ENCODE peak calls at places on chromosomes 11 and 22, in seven cellular contexts. One of them, this sample, is unnamed.

GRCh38 chr22:32119568-32120235 is 39.4 kb downstream of the C22orf42 start:
- DNase-seq in mucosa of descending colon: no peak
- DNase-seq in thoracic aorta: no peak
- DNase-seq in AG04449: no peak
- DNase-seq in cardiac fibroblast: no peak
- DNase-seq in psoas muscle: no peak
- DNase-seq in fibroblast of the aortic adventitia: no peak
- DNase-seq in this sample: no peak

GRCh38 chr11:86704710-86705109 is 32.3 kb upstream of the ME3 start:
- DNase-seq in mucosa of descending colon: no peak
- DNase-seq in thoracic aorta: no peak
- DNase-seq in AG04449: no peak
- DNase-seq in cardiac fibroblast: no peak
- DNase-seq in psoas muscle: no peak
- DNase-seq in fibroblast of the aortic adventitia: no peak
- DNase-seq in this sample: no peak

GRCh38 chr11:86274503-86274902 is 27.5 kb upstream of the HIKESHI start:
- DNase-seq in mucosa of descending colon: no peak
- DNase-seq in thoracic aorta: no peak
- DNase-seq in AG04449: no peak
- DNase-seq in cardiac fibroblast: no peak
- DNase-seq in psoas muscle: no peak
- DNase-seq in fibroblast of the aortic adventitia: no peak
- DNase-seq in this sample: no peak

GRCh38 chr11:92852203-92852602 is 117.2 kb upstream of the MTNR1B start:
- DNase-seq in mucosa of descending colon: no peak
- DNase-seq in thoracic aorta: no peak
- DNase-seq in AG04449: no peak
- DNase-seq in cardiac fibroblast: no peak
- DNase-seq in psoas muscle: no peak
- DNase-seq in fibroblast of the aortic adventitia: no peak
- DNase-seq in this sample: no peak

GRCh38 chr11:122069946-122070345 is 46.1 kb downstream of the BLID start:
- DNase-seq in mucosa of descending colon: no peak
- DNase-seq in thoracic aorta: peak
- DNase-seq in AG04449: no peak
- DNase-seq in cardiac fibroblast: peak
- DNase-seq in psoas muscle: peak
- DNase-seq in fibroblast of the aortic adventitia: peak
- DNase-seq in this sample: peak

GRCh38 chr11:119147604-119148333 is 1.1 kb upstream of the ABCG4 start:
- DNase-seq in mucosa of descending colon: peak
- DNase-seq in thoracic aorta: no peak
- DNase-seq in AG04449: no peak
- DNase-seq in cardiac fibroblast: no peak
- DNase-seq in psoas muscle: no peak
- DNase-seq in fibroblast of the aortic adventitia: no peak
- DNase-seq in this sample: no peak

GRCh38 chr11:1269957-1270356 is 39.5 kb downstream of the TOLLIP start:
- DNase-seq in mucosa of descending colon: no peak
- DNase-seq in thoracic aorta: no peak
- DNase-seq in AG04449: no peak
- DNase-seq in cardiac fibroblast: no peak
- DNase-seq in psoas muscle: no peak
- DNase-seq in fibroblast of the aortic adventitia: no peak
- DNase-seq in this sample: no peak

GRCh38 chr11:61922539-61922938 is 5.2 kb upstream of the RAB3IL1 start:
- DNase-seq in mucosa of descending colon: peak
- DNase-seq in thoracic aorta: no peak
- DNase-seq in AG04449: no peak
- DNase-seq in cardiac fibroblast: peak
- DNase-seq in psoas muscle: peak
- DNase-seq in fibroblast of the aortic adventitia: peak
- DNase-seq in this sample: peak

GRCh38 chr11:70048279-70049024 is 29.7 kb upstream of the ANO1 start:
- DNase-seq in mucosa of descending colon: peak
- DNase-seq in thoracic aorta: no peak
- DNase-seq in AG04449: no peak
- DNase-seq in cardiac fibroblast: no peak
- DNase-seq in psoas muscle: no peak
- DNase-seq in fibroblast of the aortic adventitia: no peak
- DNase-seq in this sample: no peak

GRCh38 chr22:30195245-30196140 is 51.1 kb downstream of the LIF start:
- DNase-seq in mucosa of descending colon: no peak
- DNase-seq in thoracic aorta: no peak
- DNase-seq in AG04449: no peak
- DNase-seq in cardiac fibroblast: no peak
- DNase-seq in psoas muscle: no peak
- DNase-seq in fibroblast of the aortic adventitia: peak
- DNase-seq in this sample: no peak

GRCh38 chr11:119375629-119376196 is 5.8 kb downstream of the USP2 start:
- DNase-seq in mucosa of descending colon: peak
- DNase-seq in thoracic aorta: peak
- DNase-seq in AG04449: no peak
- DNase-seq in cardiac fibroblast: peak
- DNase-seq in psoas muscle: peak
- DNase-seq in fibroblast of the aortic adventitia: peak
- DNase-seq in this sample: peak

GRCh38 chr11:111707039-111707690 is 59.0 kb downstream of the PPP2R1B start:
- DNase-seq in mucosa of descending colon: no peak
- DNase-seq in thoracic aorta: no peak
- DNase-seq in AG04449: no peak
- DNase-seq in cardiac fibroblast: peak
- DNase-seq in psoas muscle: peak
- DNase-seq in fibroblast of the aortic adventitia: peak
- DNase-seq in this sample: peak

GRCh38 chr11:71307811-71308645 is 55.7 kb upstream of the SHANK2 start:
- DNase-seq in mucosa of descending colon: no peak
- DNase-seq in thoracic aorta: no peak
- DNase-seq in AG04449: no peak
- DNase-seq in cardiac fibroblast: no peak
- DNase-seq in psoas muscle: no peak
- DNase-seq in fibroblast of the aortic adventitia: no peak
- DNase-seq in this sample: no peak

GRCh38 chr22:38696606-38697005 is 4.1 kb downstream of the JOSD1 start:
- DNase-seq in mucosa of descending colon: no peak
- DNase-seq in thoracic aorta: no peak
- DNase-seq in AG04449: no peak
- DNase-seq in cardiac fibroblast: peak
- DNase-seq in psoas muscle: no peak
- DNase-seq in fibroblast of the aortic adventitia: peak
- DNase-seq in this sample: peak

GRCh38 chr22:24571266-24571665 is 15.5 kb downstream of the SNRPD3 start:
- DNase-seq in mucosa of descending colon: no peak
- DNase-seq in thoracic aorta: no peak
- DNase-seq in AG04449: no peak
- DNase-seq in cardiac fibroblast: no peak
- DNase-seq in psoas muscle: no peak
- DNase-seq in fibroblast of the aortic adventitia: no peak
- DNase-seq in this sample: no peak

GRCh38 chr11:120331301-120331966 is 4.8 kb upstream of the ARHGEF12 start:
- DNase-seq in mucosa of descending colon: no peak
- DNase-seq in thoracic aorta: no peak
- DNase-seq in AG04449: peak
- DNase-seq in cardiac fibroblast: peak
- DNase-seq in psoas muscle: no peak
- DNase-seq in fibroblast of the aortic adventitia: peak
- DNase-seq in this sample: peak

GRCh38 chr11:33457948-33458347 is 200.8 kb downstream of the HIPK3 start:
- DNase-seq in mucosa of descending colon: no peak
- DNase-seq in thoracic aorta: no peak
- DNase-seq in AG04449: no peak
- DNase-seq in cardiac fibroblast: no peak
- DNase-seq in psoas muscle: no peak
- DNase-seq in fibroblast of the aortic adventitia: no peak
- DNase-seq in this sample: no peak
- H3K4me3 ChIP-seq in mucosa of descending colon: no peak
- H3K4me3 ChIP-seq in thoracic aorta: no peak
- H3K4me3 ChIP-seq in AG04449: no peak
- H3K4me3 ChIP-seq in cardiac fibroblast: no peak
- H3K4me3 ChIP-seq in psoas muscle: no peak
- H3K4me3 ChIP-seq in fibroblast of the aortic adventitia: no peak
- H3K4me3 ChIP-seq in this sample: no peak

DNA sequence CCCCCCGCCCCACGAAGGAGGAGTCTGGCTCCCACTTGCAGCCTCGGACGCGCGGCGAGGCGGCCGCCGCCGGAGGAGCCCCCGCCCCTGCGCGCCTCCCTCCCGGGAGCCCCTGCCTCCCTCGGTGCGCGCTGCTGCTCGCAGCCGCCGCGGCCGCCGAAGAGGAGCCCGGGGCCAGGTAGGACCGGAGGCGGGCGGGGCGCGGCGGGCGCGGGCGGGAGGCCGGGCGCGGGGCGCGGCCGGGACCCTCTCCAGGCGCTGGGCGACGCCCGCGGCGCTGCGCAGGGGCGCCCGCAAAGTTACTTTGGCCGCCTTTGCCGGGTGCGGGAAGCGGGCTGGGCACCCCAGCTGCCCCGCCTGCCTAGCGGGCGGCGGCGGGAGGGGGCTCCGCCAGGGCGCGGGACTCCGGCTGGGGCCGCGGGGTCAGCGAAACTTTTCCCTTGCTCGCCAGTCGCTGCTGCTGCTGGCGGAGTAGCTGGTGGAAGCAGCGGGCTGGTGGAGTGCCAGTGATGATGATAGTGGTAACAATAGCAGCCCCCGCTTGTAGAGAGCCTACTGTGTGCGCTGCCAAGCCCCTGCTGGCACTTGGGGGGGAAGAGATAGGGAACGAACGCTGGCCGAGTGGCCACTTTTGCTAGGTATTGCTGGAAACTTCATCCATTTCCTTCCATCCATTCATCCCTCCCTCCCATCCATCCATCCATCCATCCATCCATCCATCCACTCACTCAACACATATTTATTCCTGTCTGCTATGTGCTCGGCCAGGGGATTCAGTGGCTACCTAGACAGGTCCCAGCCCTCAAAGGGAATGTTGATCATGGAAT is at the start of gene MPPED1:
- DNase-seq in mucosa of descending colon: no peak
- DNase-seq in thoracic aorta: no peak
- DNase-seq in AG04449: no peak
- DNase-seq in cardiac fibroblast: no peak
- DNase-seq in psoas muscle: no peak
- DNase-seq in fibroblast of the aortic adventitia: no peak
- DNase-seq in this sample: no peak
- H3K4me3 ChIP-seq in mucosa of descending colon: no peak
- H3K4me3 ChIP-seq in thoracic aorta: no peak
- H3K4me3 ChIP-seq in AG04449: no peak
- H3K4me3 ChIP-seq in cardiac fibroblast: no peak
- H3K4me3 ChIP-seq in psoas muscle: no peak
- H3K4me3 ChIP-seq in fibroblast of the aortic adventitia: no peak
- H3K4me3 ChIP-seq in this sample: no peak

GRCh38 chr22:50303515-50303847 is 4.0 kb downstream of the PLXNB2 start:
- DNase-seq in mucosa of descending colon: no peak
- DNase-seq in thoracic aorta: no peak
- DNase-seq in AG04449: no peak
- DNase-seq in cardiac fibroblast: no peak
- DNase-seq in psoas muscle: no peak
- DNase-seq in fibroblast of the aortic adventitia: no peak
- DNase-seq in this sample: no peak
- H3K4me3 ChIP-seq in mucosa of descending colon: no peak
- H3K4me3 ChIP-seq in thoracic aorta: peak
- H3K4me3 ChIP-seq in AG04449: no peak
- H3K4me3 ChIP-seq in cardiac fibroblast: peak
- H3K4me3 ChIP-seq in psoas muscle: peak
- H3K4me3 ChIP-seq in fibroblast of the aortic adventitia: peak
- H3K4me3 ChIP-seq in this sample: peak

GRCh38 chr11:56909563-56909962 is 79.2 kb upstream of the OR5AK2 start:
- DNase-seq in mucosa of descending colon: no peak
- DNase-seq in thoracic aorta: no peak
- DNase-seq in AG04449: no peak
- DNase-seq in cardiac fibroblast: no peak
- DNase-seq in psoas muscle: no peak
- DNase-seq in fibroblast of the aortic adventitia: no peak
- DNase-seq in this sample: no peak

GRCh38 chr11:56905936-56906335 is 82.8 kb upstream of the OR5AK2 start:
- DNase-seq in mucosa of descending colon: no peak
- DNase-seq in thoracic aorta: no peak
- DNase-seq in AG04449: no peak
- DNase-seq in cardiac fibroblast: no peak
- DNase-seq in psoas muscle: no peak
- DNase-seq in fibroblast of the aortic adventitia: no peak
- DNase-seq in this sample: no peak

GRCh38 chr11:56909080-56909479 is 79.6 kb upstream of the OR5AK2 start:
- DNase-seq in mucosa of descending colon: no peak
- DNase-seq in thoracic aorta: no peak
- DNase-seq in AG04449: no peak
- DNase-seq in cardiac fibroblast: no peak
- DNase-seq in psoas muscle: no peak
- DNase-seq in fibroblast of the aortic adventitia: no peak
- DNase-seq in this sample: no peak

GRCh38 chr11:56905442-56905841 is 83.3 kb upstream of the OR5AK2 start:
- DNase-seq in mucosa of descending colon: no peak
- DNase-seq in thoracic aorta: no peak
- DNase-seq in AG04449: no peak
- DNase-seq in cardiac fibroblast: no peak
- DNase-seq in psoas muscle: no peak
- DNase-seq in fibroblast of the aortic adventitia: no peak
- DNase-seq in this sample: no peak

DNA sequence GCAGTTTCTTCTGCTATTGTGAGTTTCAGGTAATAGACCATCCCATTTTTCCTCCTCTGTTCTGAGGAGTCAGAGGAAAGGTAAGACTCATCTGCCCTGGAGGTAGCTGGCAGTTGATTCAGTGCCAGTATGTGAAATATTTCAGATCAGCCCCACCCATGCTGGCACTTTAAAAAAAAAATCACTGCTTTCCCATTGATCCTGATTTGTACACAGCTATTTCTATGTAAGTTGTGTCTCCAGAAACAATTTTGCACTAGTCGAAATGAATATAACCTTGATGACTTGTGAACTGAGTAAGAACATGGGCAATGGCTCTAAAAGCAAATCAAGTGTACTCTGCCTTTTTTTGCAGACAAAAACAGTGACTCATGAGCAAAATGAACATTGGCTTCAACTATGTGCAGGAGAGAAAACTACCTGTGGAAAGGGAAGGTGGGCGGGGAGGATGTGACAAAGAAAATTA is 82.0 kb upstream of the OR5AK2 start:
- DNase-seq in mucosa of descending colon: no peak
- DNase-seq in thoracic aorta: no peak
- DNase-seq in AG04449: no peak
- DNase-seq in cardiac fibroblast: no peak
- DNase-seq in psoas muscle: no peak
- DNase-seq in fibroblast of the aortic adventitia: no peak
- DNase-seq in this sample: no peak
- H3K4me3 ChIP-seq in mucosa of descending colon: no peak
- H3K4me3 ChIP-seq in thoracic aorta: no peak
- H3K4me3 ChIP-seq in AG04449: no peak
- H3K4me3 ChIP-seq in cardiac fibroblast: no peak
- H3K4me3 ChIP-seq in psoas muscle: no peak
- H3K4me3 ChIP-seq in fibroblast of the aortic adventitia: no peak
- H3K4me3 ChIP-seq in this sample: no peak